ENCODE peak calls at places on chromosomes 2 and 18, in six cellular contexts. X is prostate gland, D is WERI-Rb-1, L is Peyer's patch, N is IMR-90, U is uterus. J is an unnamed sample.

GRCh38 chr2:71615769-71616730 is 162.7 kb downstream of the DYSF start:
- DNase-seq in L (peak; percentile 41), D (no peak), X (no peak), N (no peak), U (no peak), J (no peak)

GRCh38 chr18:65091737-65092329 is 659.0 kb upstream of the CDH7 start:
- DNase-seq in N (peak; percentile 0), U (no peak), D (peak; percentile 2), L (no peak), X (no peak), J (no peak)

GRCh38 chr2:217652761-217653160 is 350.0 kb downstream of the TNS1 start:
- DNase-seq in X (no peak), D (no peak), U (no peak), N (peak; percentile 15), L (no peak), J (no peak)

GRCh38 chr2:156322681-156323211 is 9.8 kb downstream of the NR4A2 start:
- DNase-seq in D (no peak), X (no peak), L (no peak), U (no peak), N (no peak), J (no peak)

GRCh38 chr2:98786179-98786578 is 55.2 kb upstream of the MGAT4A start:
- DNase-seq in L (no peak), X (no peak), D (no peak), N (no peak), U (no peak), J (no peak)

GRCh38 chr2:190126758-190127157 is 64.2 kb upstream of the MSTN start:
- DNase-seq in U (no peak), L (no peak), N (peak; percentile 42), D (no peak), X (no peak), J (no peak)

GRCh38 chr2:155546715-155547555 is 785.6 kb downstream of the NR4A2 start:
- DNase-seq in N (no peak), U (no peak), D (no peak), X (no peak), L (no peak), J (no peak)

GRCh38 chr2:103445356-103445755 is 683.5 kb downstream of the TMEM182 start:
- DNase-seq in N (no peak), L (no peak), X (no peak), D (no peak), U (no peak), J (no peak)

GRCh38 chr2:128169497-128169896 is 78.5 kb downstream of the UGGT1 start:
- DNase-seq in D (no peak), N (peak; percentile 92), X (no peak), L (no peak), U (no peak), J (no peak)

GRCh38 chr2:135685361-135685760 is 56.3 kb upstream of the UBXN4 start:
- DNase-seq in L (no peak), X (no peak), D (no peak), N (peak; percentile 64), U (no peak), J (no peak)

GRCh38 chr2:60213865-60214657 is 339.4 kb downstream of the BCL11A start:
- DNase-seq in N (no peak), U (no peak), X (peak; percentile 88), D (peak; percentile 79), L (peak; percentile 80), J (no peak)

DNA sequence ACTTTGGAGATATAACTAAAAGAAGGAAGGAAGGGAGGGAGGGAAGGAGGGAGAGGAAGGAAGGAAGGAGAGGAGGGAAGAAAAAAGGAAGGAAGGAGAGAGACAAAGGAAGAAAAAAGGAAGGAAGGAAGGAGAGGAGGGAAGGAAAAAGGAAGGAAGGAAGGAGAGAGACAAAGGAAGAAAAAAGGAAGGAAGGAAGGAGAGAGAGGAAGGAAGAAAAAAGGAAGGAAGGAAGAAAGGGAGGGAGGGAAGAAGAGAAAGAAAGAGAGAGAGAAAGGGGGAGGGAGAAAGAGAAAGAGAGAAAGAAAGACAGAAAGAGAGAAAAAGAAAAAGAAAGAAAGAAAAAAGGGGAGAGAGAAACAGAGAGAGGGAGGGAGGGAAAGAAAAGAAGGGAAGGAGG is 147.4 kb downstream of the MYT1L start:
- DNase-seq in X (no peak), U (no peak), D (no peak), N (no peak), L (no peak), J (no peak)
- H3K27me3 ChIP-seq in X (no peaks in the 10 kb centered on the region), U (no peaks in the 10 kb centered on the region), D (no peaks in the 10 kb centered on the region), N (no peaks in the 10 kb centered on the region), L (no peaks in the 10 kb centered on the region), J (peaks cover 35% of the 10 kb centered on the region)

GRCh38 chr2:17539993-17540812 is at the start of gene VSNL1:
- DNase-seq in D (peak; percentile 97), L (peak; percentile 47), N (peak; percentile 68), X (peak; percentile 85), U (peak; percentile 83), J (peak; percentile 57)

GRCh38 chr2:17539596-17539992 is 902 bp upstream of the VSNL1 start:
- DNase-seq in U (peak; percentile 21), L (no peak), N (no peak), D (peak; percentile 19), X (no peak), J (no peak)

GRCh38 chr2:17540813-17541513 is 467 bp downstream of the VSNL1 start:
- DNase-seq in X (no peak), L (no peak), N (no peak), D (no peak), U (no peak), J (no peak)

GRCh38 chr2:17538022-17538843 is 2.3 kb upstream of the VSNL1 start:
- DNase-seq in D (peak; percentile 30), L (no peak), X (no peak), N (peak; percentile 20), U (no peak), J (no peak)

GRCh38 chr2:17538844-17539554 is 1.5 kb upstream of the VSNL1 start:
- DNase-seq in U (peak; percentile 73), N (peak; percentile 41), L (peak; percentile 47), D (peak; percentile 77), X (peak; percentile 80), J (peak; percentile 67)
- TF ChIP-seq CTCF in U (peak; percentile 5), N (no peak), L (no peak), D (peak; percentile 1), X (no peak), J (no peak)

GRCh38 chr2:172103471-172104292 is 982 bp upstream of the DLX2 start:
- DNase-seq in L (peak; percentile 86), U (peak; percentile 48), X (peak; percentile 55), N (peak; percentile 86), D (peak; percentile 87), J (peak; percentile 91)
- H3K27me3 ChIP-seq in L (peaks cover 73% of the 10 kb centered on the region), U (peaks cover 91% of the 10 kb centered on the region), X (peaks cover 53% of the 10 kb centered on the region), N (no peaks in the 10 kb centered on the region), D (peaks cover 50% of the 10 kb centered on the region), J (no peaks in the 10 kb centered on the region)

GRCh38 chr2:168340931-168341330 is 93.5 kb upstream of the STK39 start:
- DNase-seq in U (no peak), X (no peak), L (no peak), N (no peak), D (no peak), J (no peak)

GRCh38 chr2:168338803-168339437 is 91.5 kb upstream of the STK39 start:
- DNase-seq in L (no peak), N (no peak), X (no peak), D (no peak), U (no peak), J (no peak)

GRCh38 chr2:168338292-168338691 is 90.9 kb upstream of the STK39 start:
- DNase-seq in U (no peak), N (no peak), X (no peak), L (no peak), D (no peak), J (peak; percentile 36)

GRCh38 chr2:168336786-168337388 is 89.5 kb upstream of the STK39 start:
- DNase-seq in U (no peak), N (no peak), D (peak; percentile 72), X (peak; percentile 56), L (peak; percentile 83), J (peak; percentile 45)
- TF ChIP-seq CTCF in U (no peak), N (no peak), D (peak; percentile 81), X (no peak), L (peak; percentile 88), J (peak; percentile 61)

DNA sequence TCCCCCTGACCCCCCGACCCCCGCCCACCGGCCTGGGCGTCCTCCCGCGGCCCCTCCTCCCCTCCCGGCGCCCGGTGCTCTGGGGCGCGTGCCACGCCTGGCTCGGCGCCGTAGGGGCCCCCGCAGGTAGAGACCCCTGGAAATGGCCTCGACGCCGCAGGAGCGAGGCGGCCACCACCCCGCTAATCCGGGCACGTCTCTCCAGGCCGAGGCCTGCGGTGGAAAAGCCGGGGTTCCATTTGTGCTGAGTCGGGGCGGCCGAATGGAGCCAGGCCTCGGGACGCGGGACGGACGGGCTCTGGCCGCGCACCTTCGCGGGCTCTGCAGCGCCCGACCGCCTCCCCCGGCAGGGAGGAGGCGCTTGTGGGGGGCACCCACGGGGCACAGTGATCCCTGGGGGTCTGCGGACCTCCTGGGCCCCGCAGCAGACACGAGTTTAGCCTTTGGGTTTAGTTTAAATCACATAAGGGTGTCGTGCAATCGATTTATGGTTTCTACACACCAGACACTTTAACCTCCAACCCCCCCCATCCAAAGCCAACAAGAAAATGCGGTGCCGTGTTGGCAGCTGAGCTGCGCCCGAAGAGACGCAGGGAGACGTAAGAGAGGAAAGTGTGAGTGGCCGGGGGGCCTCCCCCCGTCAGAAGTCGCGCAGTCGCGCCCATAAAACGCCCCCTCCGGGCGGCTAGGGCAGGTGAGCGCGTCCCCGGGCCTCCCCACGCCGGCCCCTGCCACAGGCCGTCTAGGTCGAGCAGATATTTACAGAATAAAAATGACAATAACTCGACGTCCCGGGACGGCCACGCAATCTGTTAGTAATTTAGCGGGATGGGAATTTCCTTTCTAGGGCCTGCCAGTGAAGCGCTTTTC is 1.1 kb upstream of the NFATC1 start:
- DNase-seq in U (peak; percentile 74), N (peak; percentile 49), D (peak; percentile 71), L (peak; percentile 63), X (no peak), J (no peak)
- H3K27me3 ChIP-seq in U (peaks cover 10% of the 10 kb centered on the region), N (peaks cover 19% of the 10 kb centered on the region), D (no peaks in the 10 kb centered on the region), L (peaks cover 11% of the 10 kb centered on the region), X (no peaks in the 10 kb centered on the region), J (peaks cover 13% of the 10 kb centered on the region)

GRCh38 chr2:165852394-165852793 is 58.3 kb upstream of the GALNT3 start:
- DNase-seq in D (no peak), U (no peak), N (no peak), L (no peak), X (no peak), J (no peak)

GRCh38 chr2:165846056-165846455 is 52.0 kb upstream of the GALNT3 start:
- DNase-seq in L (no peak), D (no peak), X (no peak), N (no peak), U (no peak), J (no peak)

GRCh38 chr2:165844216-165844615 is 50.2 kb upstream of the GALNT3 start:
- DNase-seq in N (no peak), U (no peak), X (no peak), D (no peak), L (no peak), J (no peak)

DNA sequence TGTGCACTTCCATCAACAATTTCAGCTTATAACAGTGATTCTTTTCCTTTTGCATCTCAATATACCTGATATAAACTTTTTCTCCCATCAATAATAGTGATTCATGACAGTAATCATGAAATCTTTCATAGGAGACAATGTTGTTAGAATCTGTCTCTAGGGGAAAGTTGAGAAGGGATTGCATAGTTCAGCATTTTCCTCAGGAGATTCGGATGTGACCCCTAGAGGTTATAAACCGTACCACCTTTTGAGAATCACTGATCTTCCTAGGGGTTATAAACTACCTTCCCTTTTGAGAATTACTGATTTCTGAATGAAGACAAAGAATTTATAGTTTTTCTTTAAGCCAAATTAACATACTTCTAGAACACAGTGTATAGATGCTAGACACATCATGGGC is 53.0 kb upstream of the GALNT3 start:
- DNase-seq in U (no peak), N (no peak), X (no peak), D (no peak), L (no peak), J (no peak)
- TF ChIP-seq CTCF in U (no peak), N (no peak), X (no peak), D (no peak), L (no peak), J (no peak)